ENCODE peak calls at places on chromosome 2, in six cellular contexts. A is gastrocnemius medialis, E is suprapubic skin, R is HepG2, D is right atrium auricular region, S is mesenchymal stem cell. T is an unnamed sample.

GRCh38 chr2:218285604-218286003 is 6.7 kb downstream of the TMBIM1 start:
- DNase-seq in A (peak; percentile 77), E (no peak), R (no peak), D (no peak), S (no peak), T (no peak)

GRCh38 chr2:200122683-200123082 is 167.3 kb downstream of the MAIP1 start:
- DNase-seq in A (no peak), E (no peak), R (no peak), D (no peak), S (peak; percentile 10), T (no peak)

GRCh38 chr2:199455533-199456382 is 2.0 kb downstream of the SATB2 start:
- DNase-seq in A (no peak), E (peak; percentile 68), R (peak; percentile 80), D (no peak), S (no peak), T (peak; percentile 80)

GRCh38 chr2:170942615-170943014 is 13.6 kb downstream of the GORASP2 start:
- DNase-seq in A (no peak), E (no peak), R (no peak), D (no peak), S (no peak), T (no peak)

GRCh38 chr2:224982910-224983688 is 59.2 kb downstream of the DOCK10 start:
- DNase-seq in A (no peak), E (no peak), R (no peak), D (no peak), S (peak; percentile 59), T (peak; percentile 37)

GRCh38 chr2:100105678-100106054 is 36.7 kb downstream of the AFF3 start:
- DNase-seq in A (no peak), E (no peak), R (no peak), D (no peak), S (peak; percentile 61), T (no peak)

GRCh38 chr2:153387203-153387602 is 91.4 kb downstream of the RPRM start:
- DNase-seq in A (no peak), E (no peak), R (no peak), D (no peak), S (no peak), T (no peak)

GRCh38 chr2:29518010-29518409 is 402.8 kb downstream of the CLIP4 start:
- DNase-seq in A (no peak), E (no peak), R (no peak), D (no peak), S (no peak), T (no peak)

GRCh38 chr2:28390857-28391563 is 1.6 kb upstream of the FOSL2 start:
- DNase-seq in A (peak; percentile 90), E (peak; percentile 95), R (no peak), D (peak; percentile 96), S (peak; percentile 92), T (peak; percentile 90)

GRCh38 chr2:128377071-128377910 is 58.6 kb upstream of the HS6ST1 start:
- DNase-seq in A (no peak), E (no peak), R (no peak), D (no peak), S (no peak), T (no peak)

GRCh38 chr2:20164734-20165242 is 60.1 kb downstream of the SDC1 start:
- DNase-seq in A (no peak), E (no peak), R (no peak), D (no peak), S (peak; percentile 22), T (no peak)

GRCh38 chr2:221494556-221494955 is 77.5 kb downstream of the EPHA4 start:
- DNase-seq in A (no peak), E (no peak), R (no peak), D (no peak), S (no peak), T (no peak)

GRCh38 chr2:140108706-140109472 is 1328.7 kb upstream of the NXPH2 start:
- DNase-seq in A (no peak), E (no peak), R (no peak), D (no peak), S (no peak), T (no peak)

GRCh38 chr2:200378652-200379290 is 72.3 kb downstream of the SPATS2L start:
- DNase-seq in A (no peak), E (no peak), R (no peak), D (no peak), S (peak; percentile 62), T (no peak)

GRCh38 chr2:1266311-1266710 is 147.0 kb upstream of the TPO start:
- DNase-seq in A (no peak), E (no peak), R (no peak), D (no peak), S (no peak), T (no peak)

GRCh38 chr2:156486175-156486574 is 50.0 kb downstream of the GPD2 start:
- DNase-seq in A (no peak), E (no peak), R (no peak), D (no peak), S (peak; percentile 41), T (no peak)

GRCh38 chr2:236264256-236264655 is at the start of gene ASB18:
- DNase-seq in A (peak; percentile 78), E (no peak), R (no peak), D (peak; percentile 58), S (no peak), T (no peak)

GRCh38 chr2:83069724-83070123 is 1389.4 kb downstream of the SUCLG1 start:
- DNase-seq in A (no peak), E (no peak), R (no peak), D (no peak), S (peak; percentile 56), T (peak; percentile 14)

GRCh38 chr2:141703506-141703905 is 427.3 kb downstream of the LRP1B start:
- DNase-seq in A (no peak), E (no peak), R (no peak), D (no peak), S (no peak), T (no peak)

GRCh38 chr2:10934979-10935350 is 23.2 kb downstream of the KCNF1 start:
- DNase-seq in A (no peak), E (no peak), R (no peak), D (no peak), S (no peak), T (no peak)

GRCh38 chr2:80256396-80257167 is 48.0 kb downstream of the LRRTM1 start:
- DNase-seq in A (no peak), E (no peak), R (peak; percentile 21), D (no peak), S (peak; percentile 40), T (peak; percentile 4)

GRCh38 chr2:205930209-205930608 is 155.8 kb downstream of the INO80D start:
- DNase-seq in A (no peak), E (no peak), R (no peak), D (no peak), S (peak; percentile 43), T (no peak)

GRCh38 chr2:230600881-230601280 is 111.8 kb upstream of the CAB39 start:
- DNase-seq in A (no peak), E (no peak), R (no peak), D (no peak), S (no peak), T (no peak)

GRCh38 chr2:3784731-3785130 is 81.4 kb downstream of the DCDC2C start:
- DNase-seq in A (no peak), E (no peak), R (no peak), D (no peak), S (no peak), T (no peak)

GRCh38 chr2:46241344-46241743 is 55.9 kb upstream of the EPAS1 start:
- DNase-seq in A (no peak), E (no peak), R (no peak), D (no peak), S (peak; percentile 37), T (no peak)

GRCh38 chr2:167626301-167626700 is 621.1 kb downstream of the STK39 start:
- DNase-seq in A (no peak), E (no peak), R (no peak), D (no peak), S (no peak), T (no peak)

GRCh38 chr2:105731511-105731910 is 13.2 kb upstream of the NCK2 start:
- DNase-seq in A (no peak), E (no peak), R (no peak), D (no peak), S (no peak), T (no peak)

GRCh38 chr2:47534179-47534919 is 131.4 kb downstream of the MSH2 start:
- DNase-seq in A (no peak), E (no peak), R (no peak), D (no peak), S (peak; percentile 90), T (no peak)

GRCh38 chr2:101983486-101983885 is 8.3 kb upstream of the IL1R2 start:
- DNase-seq in A (no peak), E (no peak), R (no peak), D (no peak), S (no peak), T (no peak)

GRCh38 chr2:15941483-15941853 is 1.1 kb downstream of the MYCN start:
- DNase-seq in A (no peak), E (peak; percentile 54), R (no peak), D (no peak), S (peak; percentile 5), T (peak; percentile 33)

GRCh38 chr2:150528861-150529801 is 41.7 kb upstream of the RND3 start:
- DNase-seq in A (no peak), E (no peak), R (no peak), D (no peak), S (peak; percentile 85), T (peak; percentile 18)

GRCh38 chr2:205218056-205218455 is 464.2 kb upstream of the NRP2 start:
- DNase-seq in A (no peak), E (no peak), R (no peak), D (no peak), S (no peak), T (no peak)

GRCh38 chr2:9179572-9180201 is 26.9 kb upstream of the ASAP2 start:
- DNase-seq in A (no peak), E (peak; percentile 82), R (peak; percentile 78), D (peak; percentile 90), S (peak; percentile 88), T (peak; percentile 79)

GRCh38 chr2:73736855-73737779 is at the start of gene TPRKB:
- DNase-seq in A (peak; percentile 96), E (peak; percentile 98), R (peak; percentile 97), D (peak; percentile 95), S (peak; percentile 95), T (peak; percentile 98)
- H3K36me3 ChIP-seq in A (no peaks in the 10 kb centered on the region), E (peaks cover 13% of the 10 kb centered on the region), R (no peaks in the 10 kb centered on the region), D (peaks cover 11% of the 10 kb centered on the region), S (peaks cover 20% of the 10 kb centered on the region), T (peaks cover 7% of the 10 kb centered on the region)

GRCh38 chr2:175076272-175076671 is 71.1 kb upstream of the CHN1 start:
- DNase-seq in A (no peak), E (no peak), R (no peak), D (no peak), S (no peak), T (no peak)
- H3K36me3 ChIP-seq in A (no peaks in the 10 kb centered on the region), E (peaks cover 64% of the 10 kb centered on the region), R (peaks cover 11% of the 10 kb centered on the region), D (peaks cover 23% of the 10 kb centered on the region), S (peaks cover 5% of the 10 kb centered on the region), T (peaks cover 4% of the 10 kb centered on the region)

GRCh38 chr2:232773815-232774214 is 2.5 kb downstream of the KCNJ13 start:
- DNase-seq in A (no peak), E (no peak), R (no peak), D (no peak), S (no peak), T (no peak)
- H3K36me3 ChIP-seq in A (no peaks in the 10 kb centered on the region), E (peaks cover 23% of the 10 kb centered on the region), R (peaks cover 8% of the 10 kb centered on the region), D (peaks cover 20% of the 10 kb centered on the region), S (peaks cover 3% of the 10 kb centered on the region), T (peaks cover 5% of the 10 kb centered on the region)

DNA sequence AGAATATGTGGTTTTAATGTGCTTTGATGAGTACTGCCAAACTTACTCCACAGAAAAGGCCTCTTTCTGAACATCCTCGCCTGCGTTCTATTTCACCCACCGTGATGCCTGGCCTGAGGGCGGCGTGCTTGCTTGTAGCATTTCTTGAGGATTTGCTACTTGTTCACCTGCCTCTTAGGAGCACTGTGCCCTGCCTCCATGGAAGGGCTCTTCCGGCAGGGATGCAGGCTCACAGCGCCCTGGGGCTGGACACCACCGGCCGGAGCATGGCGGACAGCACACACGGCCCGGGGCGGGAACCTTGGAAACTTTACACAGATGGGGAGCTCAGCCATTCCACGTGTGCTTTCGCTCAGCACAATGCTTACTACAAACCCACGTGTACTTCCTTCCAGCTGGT is 37.1 kb downstream of the ANO7 start:
- DNase-seq in A (no peak), E (peak; percentile 51), R (no peak), D (no peak), S (no peak), T (no peak)
- H3K36me3 ChIP-seq in A (no peaks in the 10 kb centered on the region), E (peaks cover 47% of the 10 kb centered on the region), R (peaks cover 28% of the 10 kb centered on the region), D (peaks cover 34% of the 10 kb centered on the region), S (peaks cover 70% of the 10 kb centered on the region), T (peaks cover 18% of the 10 kb centered on the region)